ENCODE peak calls at places on chromosomes 2 and 18, in four cellular contexts. One of them, this sample, is unnamed.

GRCh38 chr18:2884706-2885285 is 38.0 kb downstream of the EMILIN2 start:
- DNase-seq in GM12878: no peak
- DNase-seq in IMR-90: no peak
- DNase-seq in endothelial cell of umbilical vein: no peak
- DNase-seq in this sample: no peak

GRCh38 chr2:26401739-26402541 is at the start of gene DRC1:
- DNase-seq in GM12878: no peak
- DNase-seq in endothelial cell of umbilical vein: peak
- DNase-seq in IMR-90: peak
- DNase-seq in this sample: no peak

GRCh38 chr2:121088251-121089004 is 196.6 kb downstream of the TFCP2L1 start:
- DNase-seq in GM12878: no peak
- DNase-seq in endothelial cell of umbilical vein: no peak
- DNase-seq in IMR-90: no peak
- DNase-seq in this sample: no peak

GRCh38 chr2:149703281-149703680 is 115.7 kb upstream of the MMADHC start:
- DNase-seq in GM12878: no peak
- DNase-seq in IMR-90: peak
- DNase-seq in endothelial cell of umbilical vein: peak
- DNase-seq in this sample: no peak

GRCh38 chr2:75102011-75102410 is 97.3 kb downstream of the TACR1 start:
- DNase-seq in IMR-90: no peak
- DNase-seq in GM12878: no peak
- DNase-seq in endothelial cell of umbilical vein: no peak
- DNase-seq in this sample: no peak

GRCh38 chr18:35117372-35117771 is 76.2 kb downstream of the MAPRE2 start:
- DNase-seq in GM12878: no peak
- DNase-seq in IMR-90: no peak
- DNase-seq in endothelial cell of umbilical vein: no peak
- DNase-seq in this sample: no peak

GRCh38 chr2:192424243-192424642 is 229.5 kb upstream of the TMEFF2 start:
- DNase-seq in IMR-90: no peak
- DNase-seq in GM12878: no peak
- DNase-seq in endothelial cell of umbilical vein: no peak
- DNase-seq in this sample: no peak

GRCh38 chr18:58514773-58515172 is 114.1 kb downstream of the ALPK2 start:
- DNase-seq in endothelial cell of umbilical vein: no peak
- DNase-seq in IMR-90: no peak
- DNase-seq in GM12878: no peak
- DNase-seq in this sample: no peak

GRCh38 chr18:23071285-23071684 is 64.0 kb upstream of the CABLES1 start:
- DNase-seq in endothelial cell of umbilical vein: no peak
- DNase-seq in GM12878: peak
- DNase-seq in IMR-90: peak
- DNase-seq in this sample: no peak

GRCh38 chr2:55136138-55136541 is 85.9 kb upstream of the RTN4 start:
- DNase-seq in GM12878: no peak
- DNase-seq in endothelial cell of umbilical vein: no peak
- DNase-seq in IMR-90: no peak
- DNase-seq in this sample: no peak

GRCh38 chr2:168468354-168468753 is 12.3 kb downstream of the CERS6 start:
- DNase-seq in endothelial cell of umbilical vein: no peak
- DNase-seq in GM12878: no peak
- DNase-seq in IMR-90: no peak
- DNase-seq in this sample: no peak

GRCh38 chr2:159084395-159085370 is 116.2 kb downstream of the TANC1 start:
- DNase-seq in endothelial cell of umbilical vein: peak
- DNase-seq in GM12878: no peak
- DNase-seq in IMR-90: peak
- DNase-seq in this sample: no peak

GRCh38 chr2:13884271-13884976 is 748.1 kb upstream of the LRATD1 start:
- DNase-seq in endothelial cell of umbilical vein: no peak
- DNase-seq in GM12878: no peak
- DNase-seq in IMR-90: no peak
- DNase-seq in this sample: no peak

GRCh38 chr18:77133920-77134496 is 1.4 kb upstream of the MBP start:
- DNase-seq in endothelial cell of umbilical vein: no peak
- DNase-seq in IMR-90: no peak
- DNase-seq in GM12878: no peak
- DNase-seq in this sample: no peak

DNA sequence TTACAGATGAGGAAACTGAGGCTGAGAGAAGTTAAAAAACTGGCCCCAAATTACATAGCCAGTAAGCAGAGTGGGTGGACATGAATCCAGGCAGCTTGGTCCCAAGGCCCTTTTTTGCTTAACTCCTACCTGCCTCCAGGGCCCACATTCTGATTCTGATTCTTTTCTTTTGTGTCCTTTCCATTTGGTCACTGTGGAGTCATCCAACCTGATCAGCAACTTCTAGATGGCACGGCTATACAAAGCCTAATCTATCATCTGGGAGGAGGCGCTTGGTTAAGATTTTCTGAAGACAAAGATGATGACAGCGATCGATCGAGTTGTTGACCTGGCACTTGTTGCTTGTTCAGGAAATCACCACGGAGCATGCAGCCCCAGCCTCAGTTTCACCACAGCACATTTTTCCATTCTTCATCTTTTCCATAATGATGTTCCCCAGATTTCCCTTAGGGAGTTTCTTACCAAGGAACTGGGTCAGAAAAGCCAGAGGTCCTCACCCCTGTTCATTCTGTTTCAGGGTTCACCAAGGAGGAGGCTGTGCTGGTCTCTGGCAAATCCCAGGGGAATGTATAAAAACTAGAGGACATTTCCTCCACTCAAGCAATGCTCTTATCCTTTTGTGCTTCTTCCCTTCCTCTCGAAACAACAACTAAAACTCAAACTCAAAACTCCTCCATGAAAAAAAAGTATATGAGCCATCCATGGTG is 6.9 kb upstream of the IGFBP2 start:
- DNase-seq in endothelial cell of umbilical vein: no peak
- DNase-seq in GM12878: no peak
- DNase-seq in IMR-90: no peak
- DNase-seq in this sample: no peak
- TF ChIP-seq FOS in endothelial cell of umbilical vein: no peak
- TF ChIP-seq FOS in GM12878: no peak
- TF ChIP-seq FOS in IMR-90: no peak
- TF ChIP-seq FOS in this sample: no peak

GRCh38 chr2:239299218-239299939 is 101.4 kb downstream of the HDAC4 start:
- DNase-seq in IMR-90: no peak
- DNase-seq in GM12878: no peak
- DNase-seq in endothelial cell of umbilical vein: no peak
- DNase-seq in this sample: no peak
- TF ChIP-seq FOS in IMR-90: no peak
- TF ChIP-seq FOS in GM12878: no peak
- TF ChIP-seq FOS in endothelial cell of umbilical vein: no peak
- TF ChIP-seq FOS in this sample: no peak

DNA sequence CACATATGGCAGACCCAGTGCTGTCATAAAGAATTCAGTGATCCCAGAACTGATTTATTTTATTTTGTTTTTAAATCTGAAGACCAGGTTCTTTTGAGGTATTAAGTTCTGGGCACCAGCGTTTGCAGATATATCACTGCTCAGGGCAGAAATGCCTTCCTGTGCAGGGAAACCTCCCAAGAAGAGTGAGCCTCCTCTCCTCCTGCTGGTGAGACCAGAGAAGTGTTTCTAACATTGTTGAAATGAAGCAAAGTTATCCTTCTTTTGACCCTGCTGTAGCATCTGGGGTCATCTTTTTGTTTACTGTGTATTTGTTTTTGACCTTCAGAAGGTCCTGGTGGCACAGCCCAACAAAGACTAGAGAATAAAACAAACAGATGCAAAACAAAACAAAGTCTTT is 94.0 kb downstream of the AQP4 start:
- DNase-seq in GM12878: no peak
- DNase-seq in endothelial cell of umbilical vein: no peak
- DNase-seq in IMR-90: no peak
- DNase-seq in this sample: no peak
- TF ChIP-seq FOS in GM12878: no peak
- TF ChIP-seq FOS in endothelial cell of umbilical vein: no peak
- TF ChIP-seq FOS in IMR-90: no peak
- TF ChIP-seq FOS in this sample: no peak

GRCh38 chr18:41828137-41828536 is 126.9 kb upstream of the PIK3C3 start:
- DNase-seq in IMR-90: no peak
- DNase-seq in GM12878: no peak
- DNase-seq in endothelial cell of umbilical vein: no peak
- DNase-seq in this sample: no peak
- TF ChIP-seq FOS in IMR-90: no peak
- TF ChIP-seq FOS in GM12878: no peak
- TF ChIP-seq FOS in endothelial cell of umbilical vein: no peak
- TF ChIP-seq FOS in this sample: no peak

GRCh38 chr2:164890533-164890932 is 48.9 kb upstream of the COBLL1 start:
- DNase-seq in endothelial cell of umbilical vein: no peak
- DNase-seq in IMR-90: peak
- DNase-seq in GM12878: no peak
- DNase-seq in this sample: no peak
- TF ChIP-seq FOS in endothelial cell of umbilical vein: no peak
- TF ChIP-seq FOS in IMR-90: no peak
- TF ChIP-seq FOS in GM12878: no peak
- TF ChIP-seq FOS in this sample: no peak

GRCh38 chr18:813405-814071 is 1.5 kb upstream of the YES1 start:
- DNase-seq in endothelial cell of umbilical vein: no peak
- DNase-seq in GM12878: no peak
- DNase-seq in IMR-90: no peak
- DNase-seq in this sample: no peak

GRCh38 chr18:812673-813404 is 797 bp upstream of the YES1 start:
- DNase-seq in GM12878: peak
- DNase-seq in endothelial cell of umbilical vein: peak
- DNase-seq in IMR-90: peak
- DNase-seq in this sample: peak

GRCh38 chr18:812123-812672 is at the start of gene YES1:
- DNase-seq in IMR-90: peak
- DNase-seq in GM12878: no peak
- DNase-seq in endothelial cell of umbilical vein: peak
- DNase-seq in this sample: peak

GRCh38 chr18:809985-810642 is 1.9 kb downstream of the YES1 start:
- DNase-seq in endothelial cell of umbilical vein: no peak
- DNase-seq in GM12878: peak
- DNase-seq in IMR-90: no peak
- DNase-seq in this sample: no peak

GRCh38 chr18:811192-812122 is 585 bp downstream of the YES1 start:
- DNase-seq in GM12878: no peak
- DNase-seq in endothelial cell of umbilical vein: peak
- DNase-seq in IMR-90: peak
- DNase-seq in this sample: no peak
- TF ChIP-seq FOS in GM12878: no peak
- TF ChIP-seq FOS in endothelial cell of umbilical vein: no peak
- TF ChIP-seq FOS in IMR-90: no peak
- TF ChIP-seq FOS in this sample: no peak

GRCh38 chr18:79950440-79951341 is 762 bp downstream of the SLC66A2 start:
- DNase-seq in IMR-90: peak
- DNase-seq in GM12878: no peak
- DNase-seq in endothelial cell of umbilical vein: peak
- DNase-seq in this sample: peak
- TF ChIP-seq FOS in IMR-90: no peak
- TF ChIP-seq FOS in GM12878: no peak
- TF ChIP-seq FOS in endothelial cell of umbilical vein: no peak
- TF ChIP-seq FOS in this sample: no peak

GRCh38 chr2:11797846-11798245 is 51.4 kb downstream of the LPIN1 start:
- DNase-seq in IMR-90: no peak
- DNase-seq in GM12878: no peak
- DNase-seq in endothelial cell of umbilical vein: no peak
- DNase-seq in this sample: no peak

GRCh38 chr2:11798946-11799495 is 52.6 kb downstream of the LPIN1 start:
- DNase-seq in endothelial cell of umbilical vein: no peak
- DNase-seq in GM12878: no peak
- DNase-seq in IMR-90: no peak
- DNase-seq in this sample: no peak

GRCh38 chr2:11799826-11800225 is 53.4 kb downstream of the LPIN1 start:
- DNase-seq in endothelial cell of umbilical vein: no peak
- DNase-seq in IMR-90: no peak
- DNase-seq in GM12878: no peak
- DNase-seq in this sample: no peak

DNA sequence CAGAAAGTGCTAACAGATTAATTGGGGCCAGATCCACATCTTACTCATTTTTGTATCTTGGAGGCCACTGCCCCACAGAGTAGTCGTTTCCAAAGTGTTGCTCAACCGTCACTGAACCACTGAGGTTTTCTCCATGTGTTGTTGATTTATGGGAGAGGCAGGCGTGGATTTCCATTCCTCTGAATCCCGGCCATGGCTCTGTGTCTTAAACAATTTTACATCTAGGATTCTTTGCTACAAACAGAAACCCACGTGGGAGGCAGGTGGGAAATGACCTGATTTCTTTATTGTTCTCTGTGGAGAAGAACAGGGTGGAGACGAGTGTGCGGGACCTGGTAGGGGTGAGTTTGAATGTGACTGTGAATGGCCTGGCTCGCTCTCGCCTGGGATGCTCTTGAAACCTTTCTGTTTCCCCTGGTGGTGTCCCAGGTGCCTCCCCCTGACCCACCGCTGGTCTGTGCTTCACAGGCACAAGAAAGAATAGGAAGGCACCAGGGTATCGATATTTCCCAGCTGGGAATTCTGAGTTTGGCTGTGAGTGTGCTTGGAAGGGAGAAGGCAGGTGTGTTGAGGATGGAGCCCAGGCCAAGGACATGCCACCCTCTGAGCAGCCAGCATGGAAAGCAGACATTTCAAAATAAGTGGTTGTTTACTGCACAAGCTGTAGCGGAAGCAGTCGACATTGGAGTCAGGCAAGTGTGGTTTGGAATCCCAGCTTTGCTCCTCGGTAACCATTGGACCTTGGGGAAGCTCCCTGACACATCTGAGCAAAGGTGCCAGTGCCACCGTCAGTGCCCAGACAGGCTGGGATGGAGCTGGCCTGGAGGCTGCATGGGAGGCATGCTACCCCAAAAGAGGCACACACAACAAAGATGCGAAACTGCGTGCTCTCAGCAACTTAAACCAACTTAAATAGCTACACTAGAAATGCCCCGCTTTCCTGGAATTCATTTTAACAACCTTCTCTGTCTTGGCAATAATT is 50.0 kb downstream of the LPIN1 start:
- DNase-seq in IMR-90: peak
- DNase-seq in GM12878: no peak
- DNase-seq in endothelial cell of umbilical vein: no peak
- DNase-seq in this sample: no peak
- TF ChIP-seq FOS in IMR-90: no peak
- TF ChIP-seq FOS in GM12878: no peak
- TF ChIP-seq FOS in endothelial cell of umbilical vein: no peak
- TF ChIP-seq FOS in this sample: no peak

GRCh38 chr2:105497094-105497493 is 98.2 kb upstream of the FHL2 start:
- DNase-seq in GM12878: no peak
- DNase-seq in IMR-90: no peak
- DNase-seq in endothelial cell of umbilical vein: no peak
- DNase-seq in this sample: no peak
- TF ChIP-seq FOS in GM12878: no peak
- TF ChIP-seq FOS in IMR-90: no peak
- TF ChIP-seq FOS in endothelial cell of umbilical vein: no peak
- TF ChIP-seq FOS in this sample: no peak

This sample was measured in K562.